ENCODE peak calls at places on chromosome 10, in six cellular contexts. T is GM12891, Y is HepG2, Q is H1, M is K562, B is GM12878. N is an unnamed sample.

GRCh38 chr10:107545717-107546116 is 381.2 kb upstream of the SORCS1 start:
- DNase-seq in T (no peak), Y (no peak), Q (no peak), M (no peak), B (no peak), N (no peak)

GRCh38 chr10:23035569-23035968 is 59.8 kb upstream of the MSRB2 start:
- DNase-seq in T (no peak), Y (peak), Q (peak), M (no peak), B (no peak), N (no peak)

GRCh38 chr10:9501944-9502343 is 1447.5 kb downstream of the GATA3 start:
- DNase-seq in T (no peak), Y (no peak), Q (no peak), M (no peak), B (no peak), N (no peak)

GRCh38 chr10:133196936-133197758 is 32.9 kb upstream of the UTF1 start:
- DNase-seq in T (no peak), Y (no peak), Q (no peak), M (no peak), B (no peak), N (no peak)

GRCh38 chr10:75211007-75211735 is 575 bp downstream of the VDAC2 start:
- DNase-seq in T (peak), Y (peak), Q (no peak), M (peak), B (no peak), N (no peak)

GRCh38 chr10:36119439-36119838 is 477.3 kb upstream of the FZD8 start:
- DNase-seq in T (no peak), Y (no peak), Q (no peak), M (no peak), B (no peak), N (no peak)

GRCh38 chr10:128047337-128047736 is 78.9 kb downstream of the MKI67 start:
- DNase-seq in T (peak), Y (no peak), Q (peak), M (peak), B (peak), N (peak)

GRCh38 chr10:77836299-77836820 is 90.2 kb downstream of the DLG5 start:
- DNase-seq in T (peak), Y (no peak), Q (no peak), M (peak), B (peak), N (peak)

GRCh38 chr10:4283841-4284610 is 499.0 kb upstream of the KLF6 start:
- DNase-seq in T (no peak), Y (no peak), Q (no peak), M (no peak), B (no peak), N (no peak)
- TF ChIP-seq POLR2A in T (no peak), Y (no peak), Q (no peak), M (no peak), B (no peak), N (no peak)

GRCh38 chr10:613217-613616 is 76.3 kb downstream of the DIP2C start:
- DNase-seq in T (no peak), Y (no peak), Q (no peak), M (no peak), B (no peak), N (no peak)
- TF ChIP-seq POLR2AphosphoS5 in T (no peak), Y (no peak), Q (no peak), M (no peak), B (no peak), N (no peak)

GRCh38 chr10:7572435-7572834 is 94.3 kb downstream of the ITIH5 start:
- DNase-seq in T (no peak), Y (no peak), Q (no peak), M (no peak), B (no peak), N (no peak)
- TF ChIP-seq TAF1 in T (no peak), Y (no peak), Q (no peak), M (no peak), B (no peak), N (no peak)

DNA sequence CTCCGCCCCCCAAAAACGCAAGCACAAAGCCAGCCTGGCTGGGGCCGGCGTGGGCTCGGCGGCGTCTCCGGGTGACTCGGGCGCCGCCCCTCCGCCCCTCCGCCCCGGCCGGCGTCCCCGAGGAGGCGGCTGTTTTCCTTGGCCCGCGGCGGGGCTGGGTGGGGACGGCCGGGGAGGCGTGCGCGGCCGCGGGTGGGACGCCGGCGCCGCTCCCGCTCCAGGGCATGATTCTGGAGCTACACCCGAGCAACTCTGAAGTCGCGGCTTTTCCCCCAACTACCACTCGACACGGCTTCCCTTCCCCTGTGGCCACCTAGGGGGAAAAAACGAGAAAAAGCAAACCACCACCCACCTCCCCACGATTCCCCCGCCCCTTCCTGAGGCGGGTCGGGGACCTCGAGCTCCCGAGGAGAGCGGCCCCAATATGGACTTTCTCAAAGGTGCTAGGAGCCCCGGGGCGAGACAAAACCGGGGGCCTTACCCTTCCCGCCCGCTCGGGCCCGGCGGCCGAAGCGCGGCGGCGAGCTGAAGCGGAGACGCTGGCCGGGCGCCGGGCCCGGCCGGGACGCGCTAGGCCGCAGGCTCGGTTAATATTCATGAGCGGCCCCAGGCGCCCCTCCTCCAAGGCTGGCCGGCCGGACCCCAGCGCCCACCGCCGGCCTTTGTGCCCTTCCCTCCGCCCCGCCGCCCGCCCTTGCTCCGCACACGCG is 856 bp downstream of the ARHGAP21 start:
- DNase-seq in T (peak), Y (peak), Q (no peak), M (peak), B (no peak), N (peak)
- TF ChIP-seq POLR2A in T (no peak), Y (peak), Q (no peak), M (peak), B (peak), N (no peak)

GRCh38 chr10:48568131-48568530 is 36.7 kb downstream of the ARHGAP22 start:
- DNase-seq in T (no peak), Y (no peak), Q (no peak), M (no peak), B (no peak), N (no peak)
- TF ChIP-seq POLR2AphosphoS5 in T (no peak), Y (no peak), Q (no peak), M (no peak), B (no peak), N (no peak)

GRCh38 chr10:69407621-69408301 is 9.0 kb downstream of the TACR2 start:
- DNase-seq in T (peak), Y (no peak), Q (no peak), M (peak), B (no peak), N (no peak)
- TF ChIP-seq TAF1 in T (no peak), Y (no peak), Q (no peak), M (no peak), B (no peak), N (no peak)

DNA sequence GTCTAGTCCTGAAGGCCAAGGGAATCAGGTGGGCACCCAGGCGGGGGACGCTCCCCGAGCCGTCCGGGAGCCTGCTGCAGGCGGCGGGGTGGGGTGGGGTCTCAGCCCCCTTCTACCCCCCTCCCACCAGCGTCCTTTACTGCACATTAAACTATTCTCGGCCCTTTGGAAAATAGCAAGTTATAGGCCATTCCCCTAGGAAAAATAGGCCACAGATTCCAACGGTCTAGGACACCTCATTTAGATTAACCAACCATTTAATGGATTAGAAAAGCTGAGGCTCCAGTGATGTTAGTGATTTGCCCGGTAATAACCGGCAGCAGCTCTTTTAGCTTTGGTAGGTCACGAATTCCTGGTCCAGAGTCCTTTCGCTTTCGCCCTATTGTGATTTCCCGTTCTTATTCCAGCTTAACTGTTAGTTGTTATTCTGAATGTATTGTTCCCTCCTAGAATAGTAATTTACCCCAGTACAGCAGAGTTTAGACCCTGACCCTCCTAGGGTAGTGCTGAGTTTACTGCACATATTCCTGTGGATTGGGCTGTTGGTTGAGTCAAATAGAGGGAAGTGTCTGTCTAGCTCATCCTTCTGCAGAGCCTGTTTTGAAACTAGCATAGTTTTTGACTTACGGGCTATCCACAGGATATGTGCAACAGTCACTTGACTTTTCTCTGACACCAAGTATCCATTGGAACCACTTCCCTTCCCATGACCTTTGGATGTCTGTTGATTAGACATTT is 721 bp downstream of the GSTO1 start:
- DNase-seq in T (no peak), Y (peak), Q (no peak), M (no peak), B (no peak), N (no peak)
- TF ChIP-seq POLR2A in T (no peak), Y (peak), Q (no peak), M (no peak), B (no peak), N (no peak)

GRCh38 chr10:5805260-5805659 is 8.0 kb downstream of the GDI2 start:
- DNase-seq in T (no peak), Y (no peak), Q (no peak), M (no peak), B (no peak), N (no peak)
- TF ChIP-seq POLR2AphosphoS5 in T (no peak), Y (no peak), Q (peak), M (no peak), B (no peak), N (no peak)

GRCh38 chr10:132122939-132123445 is 57.2 kb downstream of the JAKMIP3 start:
- DNase-seq in T (no peak), Y (no peak), Q (no peak), M (no peak), B (no peak), N (no peak)
- TF ChIP-seq TAF1 in T (no peak), Y (no peak), Q (no peak), M (no peak), B (no peak), N (no peak)

N was measured in GM12892.